ENCODE peak calls at places on chromosome 2, in six cellular contexts. H is cardiac muscle cell, C is HFF-Myc, A is astrocyte of the spinal cord, U is RWPE1, O is IMR-90. V is an unnamed sample.

GRCh38 chr2:7633556-7634153 is 716.4 kb downstream of the RNF144A start:
- DNase-seq in H (no peak), C (no peak), A (no peak), U (no peak), O (no peak), V (no peak)

GRCh38 chr2:82340578-82341053 is 2036.1 kb upstream of the LRRTM1 start:
- DNase-seq in H (peak; percentile 7), C (no peak), A (no peak), U (no peak), O (no peak), V (no peak)

GRCh38 chr2:12321017-12321641 is 395.6 kb upstream of the TRIB2 start:
- DNase-seq in H (no peak), C (peak; percentile 82), A (peak; percentile 97), U (peak; percentile 63), O (peak; percentile 98), V (no peak)

GRCh38 chr2:105042189-105042588 is 4.3 kb downstream of the MRPS9 start:
- DNase-seq in H (peak; percentile 36), C (no peak), A (no peak), U (no peak), O (no peak), V (no peak)

GRCh38 chr2:218259099-218259921 is 1.5 kb upstream of the GPBAR1 start:
- DNase-seq in H (peak; percentile 75), C (no peak), A (peak; percentile 58), U (no peak), O (peak; percentile 85), V (no peak)

GRCh38 chr2:101106453-101107181 is 44.6 kb downstream of the TBC1D8 start:
- DNase-seq in H (no peak), C (no peak), A (no peak), U (no peak), O (peak; percentile 1), V (no peak)

GRCh38 chr2:16190446-16191270 is 250.3 kb downstream of the MYCN start:
- DNase-seq in H (no peak), C (no peak), A (no peak), U (no peak), O (no peak), V (no peak)

GRCh38 chr2:124973396-124973795 is 948.3 kb downstream of the CNTNAP5 start:
- DNase-seq in H (peak; percentile 26), C (no peak), A (peak; percentile 48), U (no peak), O (no peak), V (no peak)

GRCh38 chr2:189685540-189686229 is 11.2 kb downstream of the ANKAR start:
- DNase-seq in H (no peak), C (no peak), A (peak; percentile 69), U (no peak), O (peak; percentile 78), V (no peak)

GRCh38 chr2:106953779-106954178 is 67.8 kb upstream of the ST6GAL2 start:
- DNase-seq in H (no peak), C (no peak), A (no peak), U (no peak), O (no peak), V (no peak)

GRCh38 chr2:152950125-152950524 is 231.7 kb downstream of the ARL6IP6 start:
- DNase-seq in H (peak; percentile 74), C (no peak), A (peak; percentile 2), U (peak; percentile 10), O (no peak), V (peak; percentile 71)

GRCh38 chr2:62576276-62576939 is 70.4 kb upstream of the TMEM17 start:
- DNase-seq in H (no peak), C (no peak), A (no peak), U (no peak), O (no peak), V (no peak)

GRCh38 chr2:4140284-4140962 is 437.0 kb downstream of the DCDC2C start:
- DNase-seq in H (peak; percentile 23), C (no peak), A (no peak), U (no peak), O (no peak), V (peak; percentile 26)

GRCh38 chr2:197161738-197162137 is 148.8 kb downstream of the ANKRD44 start:
- DNase-seq in H (no peak), C (no peak), A (no peak), U (no peak), O (no peak), V (no peak)

GRCh38 chr2:58046335-58046584 is 346 bp upstream of the VRK2 start:
- DNase-seq in H (no peak), C (no peak), A (no peak), U (no peak), O (no peak), V (no peak)

GRCh38 chr2:101146535-101146934 is 4.6 kb downstream of the TBC1D8 start:
- DNase-seq in H (no peak), C (no peak), A (no peak), U (no peak), O (no peak), V (no peak)

GRCh38 chr2:174125151-174125550 is 123.2 kb downstream of the OLA1 start:
- DNase-seq in H (peak; percentile 5), C (no peak), A (no peak), U (no peak), O (no peak), V (no peak)

GRCh38 chr2:152695763-152696162 is 21.5 kb downstream of the PRPF40A start:
- DNase-seq in H (no peak), C (no peak), A (no peak), U (no peak), O (no peak), V (no peak)

GRCh38 chr2:98883780-98884211 is 52.2 kb downstream of the CRACDL start:
- DNase-seq in H (no peak), C (no peak), A (no peak), U (no peak), O (no peak), V (no peak)

GRCh38 chr2:226732478-226733188 is 67.0 kb downstream of the IRS1 start:
- DNase-seq in H (no peak), C (no peak), A (no peak), U (no peak), O (no peak), V (no peak)

GRCh38 chr2:75707901-75708300 is 2.8 kb downstream of the GCFC2 start:
- DNase-seq in H (no peak), C (no peak), A (peak; percentile 12), U (no peak), O (peak; percentile 33), V (no peak)

GRCh38 chr2:190088917-190089316 is 26.4 kb upstream of the MSTN start:
- DNase-seq in H (peak; percentile 81), C (peak; percentile 56), A (peak; percentile 81), U (peak; percentile 51), O (peak; percentile 71), V (peak; percentile 46)

GRCh38 chr2:9002637-9003365 is 683 bp downstream of the MBOAT2 start:
- DNase-seq in H (peak; percentile 59), C (no peak), A (peak; percentile 37), U (peak; percentile 22), O (no peak), V (peak; percentile 57)

GRCh38 chr2:241286348-241287090 is 29.0 kb downstream of the HDLBP start:
- DNase-seq in H (no peak), C (no peak), A (no peak), U (no peak), O (no peak), V (no peak)

GRCh38 chr2:32680937-32681336 is 53.1 kb downstream of the TTC27 start:
- DNase-seq in H (no peak), C (no peak), A (peak; percentile 22), U (no peak), O (peak; percentile 56), V (no peak)

DNA sequence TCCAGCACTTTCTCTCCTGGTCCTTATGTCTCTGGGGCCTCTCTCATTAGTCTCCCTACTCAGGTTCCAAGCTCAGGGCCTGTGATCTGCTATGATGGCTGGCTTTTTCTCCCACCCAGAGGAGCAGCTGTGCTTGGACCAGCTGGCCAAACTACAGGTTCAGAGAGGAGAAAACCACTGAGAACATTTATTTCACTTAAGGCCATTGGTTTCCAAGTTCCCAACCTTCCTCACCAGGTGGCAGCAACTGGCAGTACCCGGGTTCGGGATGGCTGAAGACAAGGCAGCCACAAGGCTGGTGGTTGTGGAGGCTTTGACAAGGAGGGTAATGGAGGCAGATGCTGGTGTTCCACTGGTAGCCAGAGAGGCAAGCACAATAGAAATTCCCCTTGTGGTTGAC is 29.9 kb upstream of the SELENOI start:
- DNase-seq in H (no peak), C (no peak), A (no peak), U (no peak), O (no peak), V (no peak)
- TF ChIP-seq CTCF in H (peak; percentile 7), C (peak; percentile 15), A (peak; percentile 18), U (no peak), O (no peak), V (no peak)

DNA sequence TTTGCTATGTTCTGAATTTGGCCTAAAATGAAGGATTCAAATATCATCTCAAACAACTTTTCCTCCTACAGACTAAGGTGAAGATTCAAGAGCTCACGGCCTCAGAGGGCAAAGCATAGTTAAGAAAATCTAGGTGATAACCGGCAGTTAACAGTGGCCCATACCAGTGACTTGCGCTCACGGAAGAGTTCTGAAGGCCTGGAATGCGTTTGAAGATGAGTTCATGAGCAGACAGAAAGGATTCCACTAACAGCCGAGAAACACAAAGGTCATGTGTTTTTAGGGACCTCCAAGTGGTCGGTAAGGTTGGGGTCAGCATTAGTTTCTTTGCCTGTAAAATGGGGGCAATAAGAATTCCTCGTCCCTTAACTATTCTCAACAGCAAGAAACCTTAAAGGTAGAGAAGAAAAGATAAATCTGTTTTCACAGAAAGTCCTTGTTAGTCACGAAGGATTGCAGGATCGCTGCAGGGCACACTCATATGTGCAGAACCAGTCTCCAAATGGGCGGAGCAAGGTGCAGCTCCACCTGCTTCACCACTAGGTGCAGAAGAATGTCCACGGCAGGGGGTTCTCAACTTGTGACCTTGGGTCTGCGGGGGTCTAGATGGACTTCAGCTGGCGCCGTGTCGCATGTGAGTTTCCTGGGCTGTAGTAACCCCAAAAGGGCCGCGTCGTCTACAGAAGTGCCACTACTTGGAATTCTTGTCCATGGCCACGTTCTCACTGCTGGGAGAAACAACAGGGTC is 708 bp upstream of the RPIA start:
- DNase-seq in H (no peak), C (no peak), A (no peak), U (peak; percentile 73), O (peak; percentile 2), V (no peak)
- TF ChIP-seq CTCF in H (peak; percentile 9), C (no peak), A (peak; percentile 10), U (no peak), O (no peak), V (no peak)

DNA sequence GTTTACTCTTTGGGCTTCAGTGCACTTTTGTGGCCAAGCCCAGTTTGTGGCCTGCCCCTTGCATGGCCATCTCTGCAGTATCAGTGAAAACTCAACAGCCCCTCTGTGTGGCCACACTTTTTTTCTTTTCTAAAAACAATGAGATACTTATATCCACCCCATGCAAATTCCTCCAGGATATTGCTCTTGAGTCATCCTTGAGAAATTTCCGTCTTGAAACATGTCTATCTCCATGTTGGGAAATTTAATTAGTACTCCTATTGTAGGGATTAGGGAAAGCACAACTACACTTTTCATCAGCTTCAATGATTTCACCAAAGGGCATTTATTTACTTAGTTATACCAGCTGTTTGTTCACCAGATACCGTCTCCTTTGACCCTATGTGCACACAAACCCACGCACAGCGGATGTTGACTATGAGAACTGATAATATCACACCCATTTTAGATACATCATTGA is 993.1 kb downstream of the TSN start:
- DNase-seq in H (no peak), C (no peak), A (peak; percentile 51), U (peak; percentile 49), O (no peak), V (no peak)
- TF ChIP-seq CTCF in H (peak; percentile 47), C (no peak), A (no peak), U (no peak), O (no peak), V (no peak)

DNA sequence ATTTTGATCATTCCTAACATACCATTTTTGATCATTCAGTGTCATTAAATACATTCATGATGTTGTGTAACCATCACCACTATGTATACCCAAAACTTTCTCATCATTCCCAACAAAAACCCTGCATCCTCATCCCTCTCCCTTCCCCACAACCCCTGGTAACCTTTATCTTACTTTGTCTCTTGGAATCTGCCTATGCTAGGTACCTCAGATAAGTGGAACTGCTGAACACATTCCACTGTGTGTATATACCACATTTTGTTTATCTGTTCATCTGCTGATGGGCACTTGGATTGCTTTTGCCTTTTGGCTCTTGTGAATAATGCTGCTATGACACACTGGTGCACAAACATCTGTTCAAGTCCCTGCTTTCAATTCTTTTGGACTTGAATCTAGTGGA is 83.8 kb upstream of the TFCP2L1 start:
- DNase-seq in H (no peak), C (no peak), A (no peak), U (no peak), O (peak; percentile 75), V (no peak)
- TF ChIP-seq CTCF in H (no peak), C (no peak), A (no peak), U (no peak), O (no peak), V (no peak)

V was measured in nephron progenitor cell.